ENCODE peak calls at places on chromosomes 11 and 22, in eight cellular contexts. Q, I, K, W, F, B, D and L are unnamed samples.

GRCh38 chr22:23239429-23239828 is 59.1 kb downstream of the BCR start:
- DNase-seq in I (no peak), W (no peak), K (no peak), Q (no peak), D (no peak), F (no peak), B (no peak), L (no peak)

GRCh38 chr11:69704508-69705245 is 855 bp upstream of the FGF19 start:
- DNase-seq in W (peak), B (no peak), K (no peak), F (no peak), D (no peak), Q (no peak), I (no peak), L (no peak)

GRCh38 chr11:20388096-20389055 is 860 bp downstream of the PRMT3 start:
- DNase-seq in B (no peak), W (no peak), D (no peak), F (no peak), K (no peak), Q (peak), I (no peak), L (no peak)

GRCh38 chr11:69983571-69983877 is 94.6 kb upstream of the ANO1 start:
- DNase-seq in I (no peak), W (no peak), D (no peak), K (no peak), B (no peak), Q (no peak), F (no peak), L (peak)

GRCh38 chr22:45867906-45868555 is 108.9 kb downstream of the WNT7B start:
- DNase-seq in W (no peak), Q (peak), B (no peak), K (no peak), D (no peak), I (no peak), F (no peak), L (no peak)

GRCh38 chr11:17744151-17744940 is 9.8 kb downstream of the KCNC1 start:
- DNase-seq in I (no peak), K (no peak), B (no peak), D (no peak), F (peak), Q (no peak), W (no peak), L (peak)

GRCh38 chr11:68956142-68956541 is 24.6 kb downstream of the MRGPRD start:
- DNase-seq in F (no peak), W (peak), Q (no peak), D (no peak), B (no peak), K (no peak), I (no peak), L (peak)

GRCh38 chr11:134905966-134906955 is 494.2 kb upstream of the B3GAT1 start:
- DNase-seq in F (no peak), I (no peak), D (no peak), W (no peak), Q (no peak), B (no peak), K (no peak), L (no peak)

GRCh38 chr22:23164091-23164490 is 16.2 kb upstream of the BCR start:
- DNase-seq in F (no peak), W (no peak), Q (no peak), I (no peak), D (no peak), B (no peak), K (no peak), L (no peak)

GRCh38 chr11:131190446-131190845 is 180.0 kb upstream of the NTM start:
- DNase-seq in B (no peak), Q (no peak), D (no peak), W (no peak), K (no peak), I (no peak), F (no peak), L (no peak)

GRCh38 chr22:44473166-44473565 is 24.9 kb downstream of the RTL6 start:
- DNase-seq in I (no peak), Q (no peak), D (no peak), W (no peak), B (no peak), F (no peak), K (no peak), L (no peak)

GRCh38 chr11:32960553-32961164 is 55.0 kb upstream of the DEPDC7 start:
- DNase-seq in D (no peak), Q (no peak), W (peak), K (no peak), I (no peak), B (peak), F (peak), L (no peak)

DNA sequence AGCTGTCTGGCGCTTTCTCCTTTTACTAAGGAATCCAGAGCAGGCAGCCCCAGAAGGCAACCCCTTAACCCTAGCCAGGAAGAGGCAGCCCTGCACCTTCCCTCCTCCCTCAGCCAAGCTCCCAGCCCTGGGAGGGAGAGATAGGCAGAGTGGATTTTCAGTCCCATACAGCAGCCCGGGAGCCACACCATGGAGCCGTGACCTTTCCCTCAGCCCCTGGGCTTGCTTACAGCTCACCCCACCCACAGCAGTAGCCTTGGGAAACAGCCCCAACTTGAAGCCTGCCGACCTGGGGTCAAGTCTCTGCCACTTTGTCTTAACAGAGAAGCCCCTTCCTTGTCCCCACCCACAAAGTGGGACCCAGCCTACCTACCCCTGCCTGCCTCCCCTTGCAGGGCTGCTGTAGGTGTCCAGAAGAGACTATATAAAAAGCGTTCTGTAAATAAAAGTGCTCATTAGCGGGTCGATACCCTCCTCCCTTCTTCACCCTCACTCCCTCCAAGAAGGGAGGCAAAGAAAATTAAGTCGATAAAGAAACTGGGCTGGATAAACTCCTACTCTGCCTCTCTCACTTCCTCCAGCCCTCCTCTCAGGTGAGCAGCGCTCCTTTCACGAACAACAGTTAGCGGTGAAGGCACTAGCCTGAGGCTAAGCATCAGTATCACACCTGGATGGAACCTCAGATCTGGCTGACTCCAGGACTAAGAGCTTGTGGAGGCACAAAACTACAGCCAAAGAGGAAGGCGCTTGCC is 4.2 kb downstream of the TST start:
- DNase-seq in D (no peak), W (no peak), F (no peak), I (no peak), K (no peak), Q (no peak), B (no peak), L (no peak)
- H3K27ac ChIP-seq in D (no peak), W (no peak), F (no peak), I (peak), K (peak), Q (peak), B (no peak), L (no peak)

GRCh38 chr11:60951909-60952741 is at the start of gene SLC15A3:
- DNase-seq in D (no peak), F (peak), Q (peak), W (peak), K (peak), I (peak), B (peak), L (peak)
- H3K4me3 ChIP-seq in D (peak), F (peak), Q (peak), W (peak), K (peak), I (peak), B (peak), L (peak)

GRCh38 chr11:65491163-65491465 is 7.7 kb upstream of the MALAT1 start:
- DNase-seq in F (no peak), K (no peak), W (no peak), I (no peak), Q (no peak), D (no peak), B (no peak), L (no peak)
- H3K27ac ChIP-seq in F (peak), K (peak), W (no peak), I (peak), Q (peak), D (no peak), B (peak), L (peak)

GRCh38 chr22:41446639-41447434 is at the start of gene TOB2:
- DNase-seq in B (peak), D (peak), I (peak), Q (peak), K (peak), F (peak), W (peak), L (peak)

GRCh38 chr22:41446057-41446501 is 522 bp downstream of the TOB2 start:
- DNase-seq in F (no peak), Q (peak), W (peak), B (peak), I (peak), K (no peak), D (no peak), L (peak)

GRCh38 chr22:41448189-41448808 is 1.7 kb upstream of the TOB2 start:
- DNase-seq in F (peak), K (peak), B (peak), D (peak), Q (peak), I (peak), W (peak), L (peak)

GRCh38 chr22:41447435-41448188 is 1.0 kb upstream of the TOB2 start:
- DNase-seq in D (no peak), W (peak), I (peak), K (peak), Q (peak), B (peak), F (peak), L (peak)

DNA sequence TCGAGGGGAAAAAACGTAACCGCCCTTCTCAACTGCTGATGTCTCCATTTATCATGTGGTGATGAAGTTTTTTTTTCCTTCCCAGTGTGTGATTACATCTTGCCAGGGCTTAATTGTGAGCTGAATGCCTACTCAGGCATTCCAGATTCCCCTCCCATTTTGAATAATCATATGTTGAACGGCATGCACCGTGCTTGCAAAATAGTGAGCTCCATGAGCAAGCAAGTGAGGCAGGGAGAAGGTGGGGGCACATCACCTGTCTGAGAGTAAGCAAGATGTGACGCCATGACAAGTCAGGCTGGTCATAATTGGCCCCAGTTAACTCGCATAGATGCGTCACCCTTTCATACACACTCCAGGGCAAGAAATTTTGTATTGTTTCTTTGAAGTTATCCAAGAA is 2.7 kb upstream of the TOB2 start:
- DNase-seq in W (no peak), B (no peak), I (no peak), D (no peak), Q (no peak), K (no peak), F (no peak), L (no peak)
- H3K4me3 ChIP-seq in W (peak), B (no peak), I (no peak), D (no peak), Q (no peak), K (no peak), F (no peak), L (no peak)

GRCh38 chr22:41989246-41989645 is 9.3 kb upstream of the WBP2NL start:
- DNase-seq in D (no peak), F (no peak), B (no peak), W (no peak), I (no peak), K (no peak), Q (no peak), L (peak)

GRCh38 chr22:41991111-41991510 is 7.5 kb upstream of the WBP2NL start:
- DNase-seq in F (no peak), B (no peak), W (no peak), Q (no peak), K (no peak), I (no peak), D (no peak), L (peak)

GRCh38 chr22:41984006-41984405 is 14.6 kb upstream of the WBP2NL start:
- DNase-seq in W (no peak), I (no peak), K (no peak), Q (no peak), F (no peak), B (no peak), D (no peak), L (no peak)

GRCh38 chr22:41983516-41983915 is 14.3 kb downstream of the SEPTIN3 start:
- DNase-seq in Q (no peak), B (no peak), I (no peak), D (no peak), W (no peak), K (no peak), F (no peak), L (no peak)

GRCh38 chr22:41987276-41987675 is 11.3 kb upstream of the WBP2NL start:
- DNase-seq in F (no peak), I (no peak), W (no peak), D (no peak), B (no peak), Q (no peak), K (no peak), L (peak)
- H3K27ac ChIP-seq in F (no peak), I (no peak), W (no peak), D (no peak), B (no peak), Q (no peak), K (no peak), L (no peak)

DNA sequence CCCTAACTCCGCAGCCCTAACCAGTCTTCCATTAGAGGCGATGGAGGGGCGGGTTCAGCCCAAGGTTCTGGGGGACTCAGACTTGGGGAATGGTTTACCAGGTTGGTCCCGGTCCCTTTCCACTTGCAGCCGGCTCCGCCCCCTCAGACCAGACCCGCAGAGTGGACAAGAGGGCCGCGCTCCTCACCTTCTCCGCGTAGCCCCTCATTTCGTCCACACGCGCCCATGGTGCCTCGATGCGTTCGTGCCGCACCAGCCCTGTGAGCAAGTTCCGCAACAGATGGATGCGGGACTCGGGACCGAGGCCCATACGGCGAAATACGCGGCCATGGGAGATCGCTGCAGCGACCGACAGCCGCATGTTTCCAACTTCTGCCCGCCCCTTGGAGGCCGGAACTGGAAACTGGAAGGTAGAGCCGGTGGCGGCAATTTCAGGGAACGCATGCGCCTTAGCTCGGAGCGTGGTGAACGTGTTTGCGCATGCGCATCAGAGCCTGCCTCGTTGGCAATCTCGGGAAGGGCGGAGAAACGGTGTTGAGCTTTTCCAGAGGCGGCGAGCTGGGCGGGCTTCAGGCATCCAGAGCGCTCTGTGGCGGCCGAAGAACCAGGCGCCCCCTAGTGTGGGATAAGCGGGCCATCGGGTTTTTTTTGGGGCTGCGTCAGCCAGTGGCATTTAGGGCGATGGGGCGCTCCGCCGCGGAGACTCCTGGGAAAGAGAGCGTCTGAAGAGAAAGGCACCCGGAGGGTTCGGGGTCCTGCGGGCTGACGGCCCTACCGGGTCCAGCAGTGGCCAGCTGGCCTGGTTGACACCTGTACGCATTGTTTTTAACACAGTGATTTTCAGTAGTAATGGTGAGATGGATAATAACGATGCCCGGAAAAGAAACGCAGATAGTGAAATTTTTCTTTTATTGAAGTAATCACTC is at the start of gene MRPL17:
- DNase-seq in B (peak), Q (peak), F (peak), K (peak), I (peak), D (peak), W (peak), L (peak)
- H3K4me3 ChIP-seq in B (peak), Q (peak), F (peak), K (peak), I (peak), D (peak), W (peak), L (peak)

DNA sequence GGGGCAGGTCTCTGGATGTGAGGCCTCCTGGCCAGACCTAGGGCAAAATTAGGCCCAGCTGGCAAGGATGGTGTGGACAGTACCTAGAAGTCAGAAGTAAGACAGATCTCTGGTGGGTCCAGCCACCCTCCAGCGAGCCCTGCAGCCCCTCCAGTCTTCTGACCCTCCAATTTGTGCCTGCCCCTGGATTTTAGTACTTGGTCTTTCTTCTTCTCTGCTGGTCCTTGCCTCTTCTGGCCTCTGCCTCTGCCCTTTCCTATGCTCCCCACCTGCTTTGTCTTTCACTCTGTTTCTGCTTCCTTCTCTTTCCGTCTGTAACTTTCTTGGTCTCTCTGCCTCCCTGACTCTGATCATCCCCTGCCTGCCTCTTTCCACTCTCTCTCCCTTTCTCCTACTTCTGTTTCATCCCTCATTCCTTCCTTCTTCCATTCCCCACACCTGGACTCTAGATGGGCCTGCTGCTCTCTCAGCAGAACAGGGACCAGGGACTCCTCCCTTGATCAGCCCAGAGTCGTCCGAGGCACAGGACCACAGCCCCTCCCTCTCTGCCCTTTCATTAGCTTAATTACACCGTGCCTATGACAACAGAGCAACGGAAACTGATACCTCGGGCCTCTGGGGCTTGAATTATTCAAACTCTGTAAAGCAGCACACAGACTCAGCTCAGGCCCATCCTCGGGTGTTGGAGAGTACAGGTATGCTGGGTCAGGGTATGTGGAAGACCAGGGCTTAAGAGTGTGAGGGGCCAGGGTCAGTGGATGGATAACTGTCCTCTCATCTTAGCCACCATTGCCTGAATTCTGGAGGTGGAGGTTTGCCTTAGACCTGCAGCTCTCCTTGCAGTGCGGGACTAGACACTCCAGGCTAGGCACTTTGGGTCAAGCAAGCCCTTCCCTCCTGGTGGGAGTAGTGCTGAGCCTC is at the start of gene CHRNA10:
- DNase-seq in K (no peak), F (no peak), I (no peak), D (no peak), B (no peak), W (peak), Q (no peak), L (no peak)
- H3K27ac ChIP-seq in K (no peak), F (no peak), I (no peak), D (no peak), B (no peak), W (peak), Q (no peak), L (no peak)

GRCh38 chr11:6612816-6613136 is 760 bp upstream of the TAF10 start:
- DNase-seq in B (no peak), K (no peak), Q (peak), I (no peak), W (peak), D (no peak), F (no peak), L (no peak)
- H3K4me3 ChIP-seq in B (peak), K (peak), Q (peak), I (peak), W (peak), D (peak), F (peak), L (peak)